ENCODE peak calls at places on chromosomes 3 and 15, in five cellular contexts. One of them, this sample, is unnamed.

GRCh38 chr15:80779658-80780415 is 667 bp downstream of the CEMIP start:
- DNase-seq in adrenal gland: no peak
- DNase-seq in Peyer's patch: peak; percentile 54
- DNase-seq in GM12878: no peak
- DNase-seq in cardiac muscle cell: peak; percentile 58
- DNase-seq in this sample: peak; percentile 66

GRCh38 chr3:81689617-81690016 is 71.8 kb downstream of the GBE1 start:
- DNase-seq in adrenal gland: no peak
- DNase-seq in Peyer's patch: no peak
- DNase-seq in GM12878: no peak
- DNase-seq in cardiac muscle cell: no peak
- DNase-seq in this sample: no peak

GRCh38 chr15:43404130-43404529 is 33.2 kb downstream of the TUBGCP4 start:
- DNase-seq in adrenal gland: no peak
- DNase-seq in Peyer's patch: no peak
- DNase-seq in GM12878: no peak
- DNase-seq in cardiac muscle cell: no peak
- DNase-seq in this sample: no peak

GRCh38 chr15:33526532-33526931 is 215.8 kb downstream of the RYR3 start:
- DNase-seq in adrenal gland: no peak
- DNase-seq in Peyer's patch: no peak
- DNase-seq in GM12878: no peak
- DNase-seq in cardiac muscle cell: no peak
- DNase-seq in this sample: no peak

GRCh38 chr15:74901612-74902063 is 5.0 kb downstream of the FAM219B start:
- DNase-seq in adrenal gland: peak; percentile 59
- DNase-seq in Peyer's patch: peak; percentile 61
- DNase-seq in GM12878: no peak
- DNase-seq in cardiac muscle cell: peak; percentile 70
- DNase-seq in this sample: peak; percentile 66

GRCh38 chr3:69604735-69605435 is 134.4 kb upstream of the MITF start:
- DNase-seq in adrenal gland: no peak
- DNase-seq in Peyer's patch: no peak
- DNase-seq in GM12878: no peak
- DNase-seq in cardiac muscle cell: no peak
- DNase-seq in this sample: no peak

GRCh38 chr15:92074161-92074560 is 220.7 kb downstream of the SLCO3A1 start:
- DNase-seq in adrenal gland: no peak
- DNase-seq in Peyer's patch: no peak
- DNase-seq in GM12878: no peak
- DNase-seq in cardiac muscle cell: no peak
- DNase-seq in this sample: no peak

GRCh38 chr3:46076606-46077005 is 49.3 kb upstream of the XCR1 start:
- DNase-seq in adrenal gland: no peak
- DNase-seq in Peyer's patch: no peak
- DNase-seq in GM12878: no peak
- DNase-seq in cardiac muscle cell: peak; percentile 37
- DNase-seq in this sample: no peak

GRCh38 chr3:18951333-18951732 is 197.0 kb upstream of the KCNH8 start:
- DNase-seq in adrenal gland: no peak
- DNase-seq in Peyer's patch: no peak
- DNase-seq in GM12878: no peak
- DNase-seq in cardiac muscle cell: no peak
- DNase-seq in this sample: no peak

GRCh38 chr3:151382671-151383070 is 1.9 kb downstream of the P2RY12 start:
- DNase-seq in adrenal gland: no peak
- DNase-seq in Peyer's patch: no peak
- DNase-seq in GM12878: no peak
- DNase-seq in cardiac muscle cell: no peak
- DNase-seq in this sample: no peak

GRCh38 chr3:72440491-72440890 is 407.8 kb downstream of the SHQ1 start:
- DNase-seq in adrenal gland: no peak
- DNase-seq in Peyer's patch: no peak
- DNase-seq in GM12878: no peak
- DNase-seq in cardiac muscle cell: no peak
- DNase-seq in this sample: no peak

GRCh38 chr3:187989458-187990153 is 164.4 kb upstream of the LPP start:
- DNase-seq in adrenal gland: no peak
- DNase-seq in Peyer's patch: no peak
- DNase-seq in GM12878: no peak
- DNase-seq in cardiac muscle cell: no peak
- DNase-seq in this sample: no peak

GRCh38 chr3:15083190-15083700 is 15.7 kb downstream of the RBSN start:
- DNase-seq in adrenal gland: no peak
- DNase-seq in Peyer's patch: no peak
- DNase-seq in GM12878: no peak
- DNase-seq in cardiac muscle cell: no peak
- DNase-seq in this sample: no peak

GRCh38 chr3:195147649-195148121 is 123.3 kb downstream of the XXYLT1 start:
- DNase-seq in adrenal gland: peak; percentile 33
- DNase-seq in Peyer's patch: peak; percentile 66
- DNase-seq in GM12878: peak; percentile 91
- DNase-seq in cardiac muscle cell: peak; percentile 37
- DNase-seq in this sample: no peak

GRCh38 chr15:28920781-28921331 is 35.1 kb downstream of the APBA2 start:
- DNase-seq in adrenal gland: no peak
- DNase-seq in Peyer's patch: no peak
- DNase-seq in GM12878: no peak
- DNase-seq in cardiac muscle cell: no peak
- DNase-seq in this sample: no peak

GRCh38 chr15:31265090-31265870 is 61.4 kb upstream of the KLF13 start:
- DNase-seq in adrenal gland: peak; percentile 20
- DNase-seq in Peyer's patch: peak; percentile 75
- DNase-seq in GM12878: no peak
- DNase-seq in cardiac muscle cell: no peak
- DNase-seq in this sample: peak; percentile 11

GRCh38 chr3:79358327-79358726 is 409.5 kb downstream of the ROBO1 start:
- DNase-seq in adrenal gland: no peak
- DNase-seq in Peyer's patch: no peak
- DNase-seq in GM12878: no peak
- DNase-seq in cardiac muscle cell: no peak
- DNase-seq in this sample: no peak

GRCh38 chr3:113898892-113899291 is 48.9 kb upstream of the ZDHHC23 start:
- DNase-seq in adrenal gland: no peak
- DNase-seq in Peyer's patch: no peak
- DNase-seq in GM12878: no peak
- DNase-seq in cardiac muscle cell: peak; percentile 73
- DNase-seq in this sample: no peak

GRCh38 chr3:111796566-111796965 is 62.5 kb upstream of the PHLDB2 start:
- DNase-seq in adrenal gland: no peak
- DNase-seq in Peyer's patch: no peak
- DNase-seq in GM12878: no peak
- DNase-seq in cardiac muscle cell: no peak
- DNase-seq in this sample: no peak

GRCh38 chr15:53171571-53171970 is 381.4 kb upstream of the ONECUT1 start:
- DNase-seq in adrenal gland: no peak
- DNase-seq in Peyer's patch: no peak
- DNase-seq in GM12878: no peak
- DNase-seq in cardiac muscle cell: no peak
- DNase-seq in this sample: no peak

GRCh38 chr15:89139613-89140499 is 51.6 kb downstream of the ABHD2 start:
- DNase-seq in adrenal gland: no peak
- DNase-seq in Peyer's patch: no peak
- DNase-seq in GM12878: no peak
- DNase-seq in cardiac muscle cell: peak; percentile 51
- DNase-seq in this sample: no peak

GRCh38 chr3:164407111-164407510 is 671.2 kb downstream of the SI start:
- DNase-seq in adrenal gland: no peak
- DNase-seq in Peyer's patch: no peak
- DNase-seq in GM12878: no peak
- DNase-seq in cardiac muscle cell: no peak
- DNase-seq in this sample: no peak

GRCh38 chr15:37765809-37766208 is 168.6 kb upstream of the TMCO5A start:
- DNase-seq in adrenal gland: no peak
- DNase-seq in Peyer's patch: peak; percentile 59
- DNase-seq in GM12878: no peak
- DNase-seq in cardiac muscle cell: no peak
- DNase-seq in this sample: no peak

GRCh38 chr3:69282191-69282590 is 103.7 kb downstream of the FRMD4B start:
- DNase-seq in adrenal gland: no peak
- DNase-seq in Peyer's patch: no peak
- DNase-seq in GM12878: no peak
- DNase-seq in cardiac muscle cell: no peak
- DNase-seq in this sample: no peak

GRCh38 chr3:18440053-18440768 is 15.1 kb upstream of the SATB1 start:
- DNase-seq in adrenal gland: no peak
- DNase-seq in Peyer's patch: no peak
- DNase-seq in GM12878: no peak
- DNase-seq in cardiac muscle cell: no peak
- DNase-seq in this sample: no peak

GRCh38 chr3:39038165-39038564 is 13.6 kb downstream of the SCN11A start:
- DNase-seq in adrenal gland: no peak
- DNase-seq in Peyer's patch: no peak
- DNase-seq in GM12878: no peak
- DNase-seq in cardiac muscle cell: peak; percentile 72
- DNase-seq in this sample: no peak

GRCh38 chr3:57530071-57530608 is 14.0 kb downstream of the DNAH12 start:
- DNase-seq in adrenal gland: no peak
- DNase-seq in Peyer's patch: no peak
- DNase-seq in GM12878: no peak
- DNase-seq in cardiac muscle cell: no peak
- DNase-seq in this sample: no peak

GRCh38 chr3:105791919-105792786 is 76.7 kb downstream of the CBLB start:
- DNase-seq in adrenal gland: peak; percentile 83
- DNase-seq in Peyer's patch: no peak
- DNase-seq in GM12878: no peak
- DNase-seq in cardiac muscle cell: peak; percentile 97
- DNase-seq in this sample: peak; percentile 52

GRCh38 chr3:159252274-159252673 is 450.4 kb downstream of the MFSD1 start:
- DNase-seq in adrenal gland: no peak
- DNase-seq in Peyer's patch: no peak
- DNase-seq in GM12878: no peak
- DNase-seq in cardiac muscle cell: peak; percentile 26
- DNase-seq in this sample: no peak

GRCh38 chr3:46021516-46021915 is 5.8 kb downstream of the XCR1 start:
- DNase-seq in adrenal gland: no peak
- DNase-seq in Peyer's patch: no peak
- DNase-seq in GM12878: no peak
- DNase-seq in cardiac muscle cell: no peak
- DNase-seq in this sample: no peak

GRCh38 chr3:130901463-130902204 is 7.8 kb downstream of the ATP2C1 start:
- DNase-seq in adrenal gland: no peak
- DNase-seq in Peyer's patch: no peak
- DNase-seq in GM12878: no peak
- DNase-seq in cardiac muscle cell: no peak
- DNase-seq in this sample: no peak

GRCh38 chr15:52788099-52788986 is 1.8 kb downstream of the ONECUT1 start:
- DNase-seq in adrenal gland: no peak
- DNase-seq in Peyer's patch: no peak
- DNase-seq in GM12878: no peak
- DNase-seq in cardiac muscle cell: no peak
- DNase-seq in this sample: no peak

DNA sequence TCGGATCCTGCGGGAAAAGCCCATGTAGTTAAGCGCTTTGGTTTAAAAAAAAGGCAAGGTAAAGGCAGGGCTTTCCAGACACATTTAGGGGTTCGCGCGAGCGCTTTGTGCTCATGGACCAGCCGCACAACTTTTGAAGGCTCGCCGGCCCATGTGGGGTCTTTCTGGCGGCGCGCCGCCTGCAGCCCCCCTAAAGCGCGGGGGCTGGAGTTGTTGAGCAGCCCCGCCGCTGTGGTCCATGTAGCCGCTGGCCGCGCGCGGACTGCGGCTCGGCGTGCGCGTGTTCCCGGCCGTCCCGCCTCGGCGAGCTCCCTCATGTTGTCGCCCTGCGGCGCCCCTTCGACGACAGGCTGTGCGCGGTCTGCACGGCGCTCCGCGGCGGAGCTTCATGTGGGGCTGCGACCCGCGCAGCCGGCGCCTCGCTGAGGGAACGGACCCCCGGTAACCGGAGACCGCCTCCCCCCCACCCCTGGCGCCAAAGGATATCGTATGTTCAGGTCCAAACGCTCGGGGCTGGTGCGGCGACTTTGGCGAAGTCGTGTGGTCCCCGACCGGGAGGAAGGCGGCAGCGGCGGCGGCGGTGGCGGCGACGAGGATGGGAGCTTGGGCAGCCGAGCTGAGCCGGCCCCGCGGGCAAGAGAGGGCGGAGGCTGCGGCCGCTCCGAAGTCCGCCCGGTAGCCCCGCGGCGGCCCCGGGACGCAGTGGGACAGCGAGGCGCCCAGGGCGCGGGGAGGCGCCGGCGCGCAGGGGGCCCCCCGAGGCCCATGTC is 919 bp downstream of the SMAD6 start:
- DNase-seq in adrenal gland: no peak
- DNase-seq in Peyer's patch: peak; percentile 68
- DNase-seq in GM12878: no peak
- DNase-seq in cardiac muscle cell: peak; percentile 21
- DNase-seq in this sample: no peak
- TF ChIP-seq CTCF in adrenal gland: no peak
- TF ChIP-seq CTCF in Peyer's patch: no peak
- TF ChIP-seq CTCF in GM12878: no peak
- TF ChIP-seq CTCF in cardiac muscle cell: no peak
- TF ChIP-seq CTCF in this sample: no peak

GRCh38 chr3:37953995-37954394 is 36.6 kb upstream of the VILL start:
- DNase-seq in adrenal gland: no peak
- DNase-seq in Peyer's patch: no peak
- DNase-seq in GM12878: no peak
- DNase-seq in cardiac muscle cell: no peak
- DNase-seq in this sample: no peak
- H3K4me1 ChIP-seq in adrenal gland: peaks cover 13% of the 10 kb centered on the region
- H3K4me1 ChIP-seq in Peyer's patch: no peaks in the 10 kb centered on the region
- H3K4me1 ChIP-seq in GM12878: peaks cover 3% of the 10 kb centered on the region
- H3K4me1 ChIP-seq in cardiac muscle cell: peaks cover 12% of the 10 kb centered on the region
- H3K4me1 ChIP-seq in this sample: peaks cover 5% of the 10 kb centered on the region

DNA sequence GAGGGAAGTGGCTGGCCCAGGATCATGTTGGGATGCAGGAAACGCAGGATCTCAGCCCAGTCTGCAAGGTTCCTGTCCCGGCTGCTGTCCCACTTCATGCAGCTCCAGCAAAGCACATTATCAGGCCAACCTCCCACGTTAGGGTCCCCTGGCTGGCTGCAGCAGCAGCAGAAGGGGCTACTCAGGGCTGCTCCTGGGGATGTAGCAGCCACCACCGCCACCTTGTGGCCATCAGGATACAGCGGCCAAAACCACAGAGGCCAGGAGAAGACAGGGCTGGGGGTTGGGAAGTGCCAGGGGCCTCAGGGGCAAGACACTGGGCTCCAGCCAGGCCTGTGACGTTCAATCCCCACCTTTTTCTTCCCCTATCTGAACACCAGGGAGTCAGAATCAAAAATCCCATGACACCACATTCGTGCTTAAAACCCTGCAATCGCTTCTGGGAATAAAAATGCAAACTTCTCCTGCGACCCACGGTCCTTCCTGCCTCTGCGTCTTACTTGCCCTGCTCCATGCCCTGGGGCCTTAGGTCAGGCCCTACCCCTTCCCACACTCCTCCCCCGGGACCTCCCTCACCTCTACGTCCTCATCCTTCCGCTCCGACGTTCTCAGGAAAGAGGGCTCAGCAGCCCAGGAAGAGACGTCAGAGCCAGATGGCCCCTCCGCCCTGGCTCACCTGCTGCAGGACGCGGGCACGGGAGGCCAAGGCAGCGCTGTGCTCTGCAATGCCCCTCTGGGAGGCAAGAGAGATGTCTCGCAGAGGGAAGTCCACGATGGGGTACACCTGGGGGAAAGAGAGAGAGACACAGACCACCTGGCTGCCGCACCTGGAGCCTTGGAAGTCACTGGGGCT is 21.5 kb downstream of the SSUH2 start:
- DNase-seq in adrenal gland: peak; percentile 68
- DNase-seq in Peyer's patch: peak; percentile 80
- DNase-seq in GM12878: no peak
- DNase-seq in cardiac muscle cell: peak; percentile 85
- DNase-seq in this sample: peak; percentile 73
- TF ChIP-seq CTCF in adrenal gland: peak; percentile 92
- TF ChIP-seq CTCF in Peyer's patch: peak; percentile 29
- TF ChIP-seq CTCF in GM12878: peak; percentile 91
- TF ChIP-seq CTCF in cardiac muscle cell: peak; percentile 93
- TF ChIP-seq CTCF in this sample: peak; percentile 92

GRCh38 chr15:70265986-70266385 is 168.3 kb upstream of the TLE3 start:
- DNase-seq in adrenal gland: no peak
- DNase-seq in Peyer's patch: no peak
- DNase-seq in GM12878: no peak
- DNase-seq in cardiac muscle cell: no peak
- DNase-seq in this sample: no peak
- H3K4me1 ChIP-seq in adrenal gland: peaks cover 38% of the 10 kb centered on the region
- H3K4me1 ChIP-seq in Peyer's patch: peaks cover 53% of the 10 kb centered on the region
- H3K4me1 ChIP-seq in GM12878: peaks cover 40% of the 10 kb centered on the region
- H3K4me1 ChIP-seq in cardiac muscle cell: peaks cover 10% of the 10 kb centered on the region
- H3K4me1 ChIP-seq in this sample: peaks cover 16% of the 10 kb centered on the region